ENCODE peak calls at places on chromosomes 13 and 19, in ten cellular contexts. B is hepatocyte, W is A549, Y is cardiac muscle cell, K is prostate gland, U is H1, M is adrenal gland, T is breast epithelium, O is tibial artery, H is colonic mucosa. G is an unnamed sample.

GRCh38 chr13:31946091-31946770 is 85.3 kb upstream of the FRY start:
- DNase-seq in T (no peak), K (no peak), M (no peak), Y (peak; percentile 38), W (no peak), U (no peak), B (no peak), H (no peak), O (no peak), G (no peak)

GRCh38 chr19:49217382-49217781 is 59.8 kb downstream of the TRPM4 start:
- DNase-seq in H (no peak), W (no peak), M (no peak), K (no peak), B (no peak), Y (peak; percentile 84), T (no peak), U (no peak), O (no peak), G (peak; percentile 20)

GRCh38 chr13:44311011-44311481 is 62.6 kb upstream of the SERP2 start:
- DNase-seq in O (no peak), B (no peak), T (peak; percentile 58), K (peak; percentile 91), M (no peak), Y (peak; percentile 42), W (no peak), U (no peak), H (no peak), G (no peak)

GRCh38 chr13:97278395-97279078 is 56.4 kb downstream of the MBNL2 start:
- DNase-seq in U (no peak), Y (no peak), K (no peak), B (no peak), W (no peak), O (no peak), T (no peak), M (no peak), H (peak; percentile 48), G (no peak)

GRCh38 chr13:20799726-20800416 is 26.1 kb upstream of the EEF1AKMT1 start:
- DNase-seq in Y (peak; percentile 62), H (no peak), M (no peak), U (no peak), O (no peak), B (no peak), K (no peak), W (no peak), T (no peak), G (no peak)

GRCh38 chr13:36418022-36418805 is 14.1 kb upstream of the CCNA1 start:
- DNase-seq in Y (peak; percentile 72), W (no peak), T (no peak), M (no peak), U (no peak), H (no peak), B (no peak), O (no peak), K (no peak), G (no peak)

GRCh38 chr19:27774337-27774736 is 1438.6 kb downstream of the UQCRFS1 start:
- DNase-seq in K (no peak), W (no peak), U (peak; percentile 77), O (no peak), T (no peak), H (no peak), B (no peak), Y (no peak), M (no peak), G (no peak)

GRCh38 chr19:38684078-38684861 is 36.8 kb downstream of the ACTN4 start:
- DNase-seq in Y (peak; percentile 94), O (peak; percentile 76), H (peak; percentile 89), W (peak; percentile 100), K (peak; percentile 65), U (no peak), B (peak; percentile 90), M (peak; percentile 86), T (no peak), G (no peak)

GRCh38 chr13:97724450-97724849 is 229.0 kb upstream of the IPO5 start:
- DNase-seq in H (no peak), K (no peak), U (no peak), Y (peak; percentile 39), T (no peak), O (no peak), B (no peak), W (no peak), M (no peak), G (no peak)

GRCh38 chr13:23551213-23552008 is 18.8 kb upstream of the TNFRSF19 start:
- DNase-seq in H (no peak), K (no peak), U (no peak), W (no peak), T (no peak), M (no peak), Y (peak; percentile 26), B (no peak), O (no peak), G (no peak)

GRCh38 chr13:99572131-99572530 is 70.9 kb downstream of the TM9SF2 start:
- DNase-seq in H (no peak), B (no peak), T (no peak), Y (peak; percentile 31), W (no peak), K (no peak), U (no peak), O (no peak), M (no peak), G (no peak)

GRCh38 chr19:4327252-4327876 is 11.3 kb downstream of the STAP2 start:
- DNase-seq in M (peak; percentile 89), K (no peak), Y (peak; percentile 56), H (peak; percentile 78), O (peak; percentile 32), U (peak; percentile 98), B (peak; percentile 81), T (peak; percentile 71), W (no peak), G (peak; percentile 89)

GRCh38 chr13:111177803-111178389 is 62.8 kb downstream of the ARHGEF7 start:
- DNase-seq in B (no peak), H (no peak), K (no peak), O (no peak), Y (peak; percentile 22), M (no peak), T (no peak), U (no peak), W (no peak), G (no peak)

GRCh38 chr19:41997851-41998229 is 3.8 kb upstream of the ATP1A3 start:
- DNase-seq in U (peak; percentile 70), B (no peak), W (no peak), M (no peak), O (no peak), T (no peak), Y (no peak), H (no peak), K (no peak), G (no peak)

GRCh38 chr13:110211046-110211445 is 95.9 kb downstream of the COL4A1 start:
- DNase-seq in H (no peak), M (no peak), W (no peak), Y (no peak), U (no peak), T (no peak), B (no peak), K (no peak), O (no peak), G (no peak)

GRCh38 chr19:11534538-11534937 is 4.1 kb upstream of the CNN1 start:
- DNase-seq in M (no peak), B (no peak), U (no peak), H (no peak), W (no peak), T (no peak), Y (no peak), K (no peak), O (no peak), G (no peak)
- H3K27ac ChIP-seq in M (no peak overlapping the region), B (no peak overlapping the region), U (no peak overlapping the region), H (no peak overlapping the region), W (no peak overlapping the region), T (peak overlapping the region; percentile 68), Y (no peak overlapping the region), K (peak overlapping the region; percentile 60), O (peak overlapping the region; percentile 92), G (no peak overlapping the region)

GRCh38 chr19:19226204-19226603 is 14.4 kb downstream of the NCAN start:
- DNase-seq in H (no peak), Y (no peak), M (no peak), T (no peak), U (no peak), B (no peak), W (no peak), K (no peak), O (no peak), G (no peak)
- H3K4me3 ChIP-seq in H (no peak overlapping the region), Y (no peak overlapping the region), M (no peak overlapping the region), T (no peak overlapping the region), U (no peak overlapping the region), B (no peak overlapping the region), W (no peak overlapping the region), K (no peak overlapping the region), O (no peak overlapping the region), G (no peak overlapping the region)

GRCh38 chr19:10966809-10967208 is 6.0 kb downstream of the SMARCA4 start:
- DNase-seq in U (no peak), O (no peak), Y (no peak), K (no peak), H (no peak), W (no peak), M (no peak), T (no peak), B (no peak), G (no peak)

GRCh38 chr19:10965398-10965797 is 4.6 kb downstream of the SMARCA4 start:
- DNase-seq in B (no peak), M (no peak), K (no peak), O (no peak), H (no peak), U (no peak), W (no peak), Y (no peak), T (no peak), G (no peak)

GRCh38 chr19:10963865-10964264 is 3.0 kb downstream of the SMARCA4 start:
- DNase-seq in K (no peak), O (no peak), B (no peak), W (no peak), M (no peak), U (no peak), H (no peak), T (no peak), Y (no peak), G (no peak)

GRCh38 chr19:10962863-10963262 is 2.0 kb downstream of the SMARCA4 start:
- DNase-seq in B (no peak), O (no peak), T (no peak), H (no peak), U (no peak), W (no peak), K (no peak), M (no peak), Y (no peak), G (no peak)

GRCh38 chr19:10964903-10965302 is 4.1 kb downstream of the SMARCA4 start:
- DNase-seq in K (no peak), T (no peak), U (no peak), W (no peak), H (no peak), M (no peak), O (no peak), B (no peak), Y (no peak), G (no peak)
- TF ChIP-seq CTCF in K (no peak), T (no peak), U (peak; percentile 34), W (no peak), H (no peak), M (no peak), O (no peak), B (no peak), Y (no peak), G (no peak)

DNA sequence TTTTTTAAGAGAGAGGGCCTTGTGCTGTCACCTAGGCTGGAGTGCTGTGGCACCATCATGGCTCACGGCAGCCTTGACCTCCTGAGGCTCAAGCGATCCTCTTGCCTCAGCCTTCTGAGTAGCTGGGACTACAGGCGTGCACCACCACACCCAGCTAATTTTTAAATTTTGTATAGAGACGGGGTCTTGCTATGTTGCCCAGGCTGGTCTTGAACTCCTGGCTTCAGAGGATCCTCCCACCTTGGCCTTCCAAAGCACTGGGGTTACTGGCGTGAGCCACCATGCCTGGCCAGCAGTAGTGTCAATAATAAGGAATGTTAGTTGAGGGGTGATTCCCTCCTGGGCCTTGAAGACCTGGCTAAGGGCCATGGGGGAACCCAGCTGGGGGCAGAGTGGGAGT is 23.6 kb downstream of the MAST3 start:
- DNase-seq in T (no peak), W (no peak), M (no peak), U (no peak), Y (no peak), B (no peak), K (no peak), O (no peak), H (no peak), G (no peak)
- H3K27ac ChIP-seq in T (no peak overlapping the region), W (no peak overlapping the region), M (no peak overlapping the region), U (no peak overlapping the region), Y (no peak overlapping the region), B (no peak overlapping the region), K (no peak overlapping the region), O (no peak overlapping the region), H (no peak overlapping the region), G (no peak overlapping the region)